ENCODE peak calls at places on chromosomes 5 and 9, in five cellular contexts. U is fibroblast of mammary gland, Q is Caco-2, I is dorsolateral prefrontal cortex, D is B cell. O is an unnamed sample.

GRCh38 chr5:140136624-140137023 is 10.9 kb downstream of the IGIP start:
- DNase-seq in U (no peak), Q (no peak), I (no peak), D (no peak), O (no peak)

GRCh38 chr9:127878652-127879377 is 1.3 kb upstream of the AK1 start:
- DNase-seq in U (no peak), Q (no peak), I (no peak), D (no peak), O (no peak)

GRCh38 chr5:12245429-12245828 is 341.2 kb upstream of the CTNND2 start:
- DNase-seq in U (no peak), Q (no peak), I (no peak), D (no peak), O (no peak)

GRCh38 chr5:175479125-175479881 is 943 bp downstream of the SFXN1 start:
- DNase-seq in U (no peak), Q (no peak), I (no peak), D (no peak), O (no peak)

GRCh38 chr9:92633879-92634278 is 36.1 kb downstream of the IPPK start:
- DNase-seq in U (no peak), Q (no peak), I (no peak), D (no peak), O (no peak)

GRCh38 chr9:70539526-70539925 is 125.1 kb upstream of the KLF9 start:
- DNase-seq in U (no peak), Q (no peak), I (no peak), D (no peak), O (no peak)

GRCh38 chr5:68433921-68434879 is 218.6 kb downstream of the PIK3R1 start:
- DNase-seq in U (peak), Q (peak), I (peak), D (peak), O (peak)

GRCh38 chr5:27125856-27126255 is 87.5 kb upstream of the CDH9 start:
- DNase-seq in U (no peak), Q (no peak), I (no peak), D (no peak), O (no peak)

GRCh38 chr5:42366051-42366450 is 57.2 kb upstream of the GHR start:
- DNase-seq in U (no peak), Q (no peak), I (no peak), D (no peak), O (peak)

GRCh38 chr5:127826011-127826410 is 122.8 kb downstream of the CCDC192 start:
- DNase-seq in U (peak), Q (no peak), I (no peak), D (no peak), O (no peak)

GRCh38 chr5:177129206-177129605 is 4.4 kb upstream of the NSD1 start:
- DNase-seq in U (no peak), Q (no peak), I (no peak), D (no peak), O (no peak)

GRCh38 chr9:27333241-27334052 is 36.5 kb upstream of the EQTN start:
- DNase-seq in U (peak), Q (peak), I (peak), D (peak), O (peak)

GRCh38 chr5:99379187-99379586 is 450.4 kb upstream of the CHD1 start:
- DNase-seq in U (no peak), Q (no peak), I (no peak), D (no peak), O (no peak)

GRCh38 chr5:54309751-54310432 is 481 bp downstream of the ARL15 start:
- DNase-seq in U (no peak), Q (peak), I (peak), D (peak), O (peak)

GRCh38 chr9:35923927-35924763 is 14.9 kb downstream of the SPAAR start:
- DNase-seq in U (peak), Q (no peak), I (peak), D (no peak), O (no peak)

GRCh38 chr5:159441441-159441840 is 111.2 kb upstream of the IL12B start:
- DNase-seq in U (peak), Q (no peak), I (no peak), D (no peak), O (no peak)
- TF ChIP-seq CTCF in U (peak), Q (peak), I (no peak), D (no peak), O (no peak)

GRCh38 chr9:137244486-137245449 is 3.7 kb downstream of the TUBB4B start:
- DNase-seq in U (no peak), Q (no peak), I (no peak), D (no peak), O (no peak)

GRCh38 chr9:137247135-137247915 is 3.8 kb upstream of the STPG3 start:
- DNase-seq in U (no peak), Q (no peak), I (no peak), D (no peak), O (no peak)

GRCh38 chr9:137243626-137244485 is 2.8 kb downstream of the TUBB4B start:
- DNase-seq in U (no peak), Q (no peak), I (no peak), D (no peak), O (no peak)

GRCh38 chr9:137247916-137248175 is 3.2 kb upstream of the STPG3 start:
- DNase-seq in U (no peak), Q (no peak), I (no peak), D (no peak), O (no peak)

DNA sequence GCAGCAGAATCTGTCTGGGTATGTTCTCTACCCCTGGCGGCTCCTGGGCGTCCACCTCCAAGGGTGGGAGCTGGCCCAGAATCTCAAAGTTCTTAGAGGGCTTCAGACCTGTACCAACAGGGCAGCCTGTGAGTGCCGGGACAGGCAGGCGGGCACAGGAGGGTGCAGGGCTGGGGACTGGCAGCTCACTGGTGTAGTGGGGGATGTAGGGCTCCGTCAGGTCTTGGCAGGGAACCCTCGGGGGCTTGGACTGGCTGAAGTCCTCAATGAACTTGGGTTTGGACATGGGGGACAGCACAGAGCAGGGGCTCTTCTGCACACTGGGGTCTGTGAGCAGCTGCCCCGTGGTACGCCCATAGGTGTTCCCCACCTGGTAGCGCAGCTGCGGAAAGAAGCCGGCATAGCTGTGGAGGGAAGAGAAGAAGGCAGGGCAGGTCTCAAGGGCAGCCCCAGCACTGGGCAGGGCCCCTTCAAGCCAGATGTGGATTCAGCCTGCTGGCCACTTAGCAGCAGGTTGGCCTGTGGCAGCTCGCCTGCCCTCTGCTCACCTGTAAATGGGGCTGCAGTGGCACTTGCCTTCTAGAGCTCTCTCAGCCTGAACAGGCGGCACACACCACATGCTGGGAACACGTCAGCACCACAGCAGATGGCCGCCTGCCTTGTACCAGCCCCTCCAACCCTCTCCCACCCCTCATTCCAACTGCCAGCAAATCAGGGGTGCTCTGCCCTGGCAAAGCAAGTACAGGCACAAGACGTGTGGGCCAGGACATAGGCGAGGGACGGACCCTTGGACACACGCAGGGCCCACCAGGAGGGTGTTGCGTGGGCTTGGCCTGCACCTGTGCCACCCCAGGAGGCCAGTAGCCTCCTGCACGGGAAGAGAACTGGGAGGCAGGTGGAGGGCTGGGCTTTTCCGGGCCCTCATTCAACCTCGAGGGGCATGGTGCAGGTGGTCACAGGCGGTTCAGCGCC is 4.6 kb downstream of the TUBB4B start:
- DNase-seq in U (no peak), Q (no peak), I (no peak), D (no peak), O (no peak)
- TF ChIP-seq CTCF in U (no peak), Q (no peak), I (no peak), D (no peak), O (no peak)

DNA sequence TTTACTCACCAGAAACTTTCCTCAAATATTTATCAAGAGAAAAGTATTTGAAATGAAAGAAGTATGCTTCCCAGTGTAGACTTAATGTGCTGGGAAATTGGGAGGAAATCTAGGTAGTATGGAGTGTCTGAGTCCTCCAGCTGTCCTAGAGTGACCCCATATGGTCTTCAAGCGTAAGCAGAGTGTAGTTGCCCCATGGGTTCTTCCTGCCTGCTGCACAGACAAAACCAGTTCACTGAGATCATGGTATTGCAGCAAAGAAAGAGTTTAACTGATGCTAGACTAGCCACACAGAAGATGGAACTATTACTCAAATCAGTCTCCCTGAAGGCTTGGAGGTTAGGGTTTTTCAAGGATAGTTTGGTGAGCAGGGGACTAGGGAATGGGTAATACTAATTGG is 114.9 kb upstream of the PRLR start:
- DNase-seq in U (peak), Q (no peak), I (no peak), D (no peak), O (no peak)
- TF ChIP-seq CTCF in U (no peak), Q (peak), I (no peak), D (no peak), O (no peak)

GRCh38 chr9:15420796-15421195 is 1.9 kb upstream of the SNAPC3 start:
- DNase-seq in U (no peak), Q (no peak), I (no peak), D (no peak), O (no peak)

GRCh38 chr9:15422355-15423327 is at the start of gene SNAPC3:
- DNase-seq in U (peak), Q (peak), I (peak), D (peak), O (peak)

GRCh38 chr9:15426019-15426418 is 3.3 kb downstream of the SNAPC3 start:
- DNase-seq in U (no peak), Q (no peak), I (no peak), D (peak), O (peak)

GRCh38 chr9:15421532-15421931 is 1.1 kb upstream of the SNAPC3 start:
- DNase-seq in U (no peak), Q (no peak), I (no peak), D (no peak), O (no peak)

DNA sequence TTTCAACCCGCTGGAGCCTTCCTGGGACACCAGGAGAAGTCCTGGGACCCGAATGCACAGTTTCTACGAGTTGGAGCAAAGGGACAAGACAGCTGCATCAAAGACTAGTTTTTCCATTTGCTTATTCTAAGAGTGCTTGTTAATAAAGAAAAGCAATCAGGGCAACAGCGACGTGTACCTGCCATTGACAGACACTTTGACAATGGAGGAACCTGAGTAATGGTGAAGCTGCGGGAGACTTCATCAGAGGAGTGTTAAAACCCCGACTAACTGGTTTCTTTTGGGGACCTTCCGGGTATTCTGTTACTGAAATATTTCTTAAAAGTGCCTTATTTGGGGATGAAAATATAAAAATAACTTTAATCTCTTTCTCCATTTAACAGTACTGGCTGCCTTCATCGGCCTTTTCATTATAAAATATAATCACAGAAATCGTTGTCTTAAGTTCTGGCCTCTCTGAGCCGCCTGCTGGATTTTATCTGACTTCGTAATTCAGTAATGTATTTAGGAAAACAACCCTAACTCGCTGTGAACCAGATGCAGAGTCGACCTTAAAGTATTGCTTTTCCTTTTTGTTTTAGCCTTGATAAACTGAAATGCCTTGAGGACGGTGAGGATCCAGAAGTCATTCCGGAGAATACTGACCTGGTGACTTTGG is 781 bp downstream of the SNAPC3 start:
- DNase-seq in U (peak), Q (no peak), I (no peak), D (no peak), O (no peak)
- TF ChIP-seq CTCF in U (peak), Q (no peak), I (no peak), D (no peak), O (no peak)

DNA sequence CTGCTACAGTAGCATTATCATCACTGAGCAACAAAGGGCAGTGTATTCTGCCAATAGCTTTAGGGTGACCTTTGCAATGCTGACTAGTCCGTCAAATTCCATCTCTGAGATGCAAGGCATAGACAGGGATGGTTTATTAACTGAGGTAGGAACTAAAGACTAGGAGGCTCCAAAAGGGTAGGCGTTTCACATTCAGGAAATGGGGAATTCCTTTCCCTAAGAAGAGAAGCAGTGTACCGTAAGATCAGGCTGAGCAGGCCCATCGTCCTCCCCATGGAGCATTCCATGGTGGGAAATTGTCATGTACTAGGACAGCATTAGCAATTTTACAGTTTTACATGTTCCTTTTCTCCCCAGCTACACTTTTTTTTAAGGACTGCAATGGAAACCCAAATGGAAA is 157.7 kb downstream of the BNC2 start:
- DNase-seq in U (no peak), Q (no peak), I (no peak), D (no peak), O (no peak)
- TF ChIP-seq CTCF in U (no peak), Q (no peak), I (no peak), D (no peak), O (no peak)

O was measured in GM13976.